ENCODE peak calls at places on chromosomes 12 and 14, in four cellular contexts. T is adipocyte, W is HAP-1, Q is prostate gland. D is an unnamed sample. For H3K4me1 and H3K9me3, the result is how much of the 10 kb centered on the place peaks cover.

GRCh38 chr12:124170756-124171155 is 124.1 kb upstream of the RFLNA start:
- DNase-seq in T (no peak), W (no peak), Q (no peak), D (no peak)

GRCh38 chr12:52052471-52053186 is 1.4 kb downstream of the NR4A1 start:
- DNase-seq in T (no peak), W (no peak), Q (peak), D (no peak)

GRCh38 chr12:45655186-45655585 is 74.3 kb upstream of the ARID2 start:
- DNase-seq in T (no peak), W (no peak), Q (no peak), D (no peak)

GRCh38 chr12:109310247-109311125 is 1.4 kb upstream of the FOXN4 start:
- DNase-seq in T (peak), W (peak), Q (no peak), D (no peak)

GRCh38 chr14:84520711-84521338 is 1009.1 kb upstream of the FLRT2 start:
- DNase-seq in T (peak), W (no peak), Q (no peak), D (no peak)

GRCh38 chr12:39628836-39629235 is 9.2 kb upstream of the ABCD2 start:
- DNase-seq in T (no peak), W (no peak), Q (no peak), D (no peak)

GRCh38 chr12:123987022-123987421 is 14.0 kb downstream of the ZNF664 start:
- DNase-seq in T (no peak), W (no peak), Q (no peak), D (no peak)

GRCh38 chr12:84599539-84599938 is 313.1 kb downstream of the SLC6A15 start:
- DNase-seq in T (peak), W (peak), Q (no peak), D (peak)

GRCh38 chr12:92151916-92152315 is 6.3 kb upstream of the BTG1 start:
- DNase-seq in T (no peak), W (no peak), Q (no peak), D (no peak)

GRCh38 chr14:22276913-22277816 is 311.9 kb downstream of the DAD1 start:
- DNase-seq in T (peak), W (no peak), Q (no peak), D (peak)

DNA sequence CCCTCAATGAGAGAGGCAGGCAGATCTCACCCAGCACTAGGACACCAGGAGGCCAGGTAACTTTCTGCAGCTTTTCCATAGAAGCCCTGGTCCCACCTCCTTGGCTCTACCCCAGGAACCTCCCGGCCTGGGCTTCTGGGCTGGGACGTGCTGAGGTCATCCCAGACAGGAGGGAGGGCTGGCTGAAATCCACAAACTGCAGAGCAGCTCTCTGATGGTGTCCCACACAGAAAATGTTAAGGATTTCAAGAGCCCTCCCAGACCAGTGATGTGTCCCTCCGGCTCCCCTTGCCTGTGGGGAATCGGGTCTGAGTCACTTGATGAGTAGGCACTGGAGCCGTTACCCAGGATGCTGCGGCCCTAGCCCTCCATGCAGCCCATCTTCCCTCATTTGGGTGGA is 124.1 kb downstream of the ESRRB start:
- DNase-seq in T (no peak), W (no peak), Q (no peak), D (no peak)
- H3K4me3 ChIP-seq in T (no peak), W (no peak), Q (no peak), D (no peak)

DNA sequence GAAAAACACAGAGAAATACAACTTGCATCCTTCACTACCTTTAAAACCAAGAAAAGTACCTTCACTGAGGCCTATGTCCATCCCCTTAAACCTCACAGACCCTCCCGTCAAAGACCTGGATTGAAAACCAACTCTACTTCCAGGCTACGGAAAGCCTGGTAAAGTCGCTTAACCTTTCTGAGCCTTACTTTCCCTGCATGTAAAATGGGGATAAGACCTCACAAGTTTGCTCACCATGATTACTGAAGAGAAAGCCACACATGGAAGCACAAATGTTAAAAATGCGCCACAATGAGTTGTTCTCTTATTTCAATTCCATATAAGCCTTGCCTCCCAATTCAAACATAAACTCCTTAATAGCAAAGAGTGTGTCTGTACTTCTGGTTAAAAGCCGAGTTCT is 8.4 kb downstream of the ACTN1 start:
- DNase-seq in T (no peak), W (no peak), Q (no peak), D (no peak)
- H3K4me1 ChIP-seq in T (under half), W (under half), Q (under half), D (under half)

DNA sequence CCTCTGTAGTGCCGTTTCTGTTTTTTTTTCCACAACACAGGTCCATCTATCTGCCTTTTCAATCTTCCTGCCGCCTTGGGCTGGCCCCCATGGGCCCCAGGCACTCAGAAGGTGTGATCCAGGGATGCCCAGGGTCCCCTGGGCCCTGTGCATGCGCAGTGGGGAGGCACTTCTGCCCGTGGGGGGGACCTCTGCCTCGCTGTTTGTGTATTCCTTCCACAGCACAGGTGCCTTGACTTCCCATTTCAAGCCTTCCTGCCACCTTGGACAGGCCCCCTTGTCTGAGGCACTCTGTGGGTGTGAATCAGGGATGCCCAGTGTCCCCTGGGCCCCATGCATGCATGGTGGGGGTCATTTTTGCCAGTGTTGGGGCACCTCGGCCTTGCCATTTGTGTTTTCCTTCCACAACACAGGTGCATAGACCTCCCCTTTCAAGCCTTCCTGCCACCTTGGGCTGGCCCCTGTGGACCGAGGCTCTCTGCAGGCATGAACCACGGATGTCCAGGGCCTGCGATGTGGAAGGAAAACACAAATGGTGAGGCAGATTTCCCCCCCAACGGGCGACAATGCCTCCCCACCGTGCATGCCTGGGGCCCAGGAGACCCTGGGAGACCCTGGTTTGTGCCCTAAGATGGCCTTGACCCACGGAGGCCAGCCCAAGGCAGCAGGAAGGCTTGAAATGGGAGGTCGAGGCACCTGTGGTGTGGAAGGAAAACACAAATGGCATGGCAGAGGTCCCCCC is 366.5 kb downstream of the ALG10 start:
- DNase-seq in T (no peak), W (no peak), Q (no peak), D (no peak)
- H3K9me3 ChIP-seq in T (under half), W (under half), Q (under half), D (under half)

GRCh38 chr12:57368349-57369095 is 62.3 kb downstream of the R3HDM2 start:
- DNase-seq in T (no peak), W (no peak), Q (no peak), D (no peak)
- H3K4me3 ChIP-seq in T (no peak), W (no peak), Q (no peak), D (no peak)

DNA sequence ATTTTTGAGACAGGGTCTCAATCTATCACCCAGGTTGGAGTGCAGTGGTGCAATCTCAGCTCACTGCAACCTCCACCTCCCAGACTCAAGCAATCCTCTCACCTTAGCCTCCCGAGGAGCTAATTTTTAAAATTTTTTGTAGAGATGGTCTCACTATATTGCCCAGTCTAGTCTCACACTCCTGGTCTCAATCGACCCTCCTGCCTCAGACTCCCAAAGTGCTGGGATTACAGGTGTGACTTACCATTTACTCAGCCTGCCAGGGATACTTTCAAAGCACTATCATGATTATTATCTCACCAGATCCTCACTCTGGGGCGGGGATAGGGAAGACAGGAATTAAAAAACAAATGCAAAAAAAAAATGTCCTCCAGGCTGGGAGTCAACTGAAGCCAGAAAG is 74.1 kb downstream of the IRF2BPL start:
- DNase-seq in T (no peak), W (no peak), Q (no peak), D (no peak)
- H3K4me1 ChIP-seq in T (half or more), W (under half), Q (under half), D (half or more)

DNA sequence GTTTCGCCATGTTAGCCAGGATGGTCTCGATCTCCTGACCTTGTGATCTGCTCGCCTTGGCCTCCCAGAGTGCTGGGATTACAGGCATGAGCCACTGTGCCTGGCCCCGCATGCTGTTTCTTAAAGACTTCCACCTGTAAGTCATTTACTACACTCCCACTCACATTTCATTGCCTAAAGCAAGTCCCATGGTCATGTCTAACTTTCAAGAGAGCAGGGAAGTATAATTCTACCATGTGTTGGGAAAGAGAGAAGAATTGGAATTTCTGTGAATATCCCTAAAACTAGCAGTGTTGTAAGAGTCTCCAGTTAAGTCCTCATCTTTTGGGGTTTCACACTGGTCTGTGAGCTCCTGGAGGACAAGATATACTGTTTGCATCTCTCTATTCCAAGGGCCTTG is 139.7 kb downstream of the EMP1 start:
- DNase-seq in T (no peak), W (no peak), Q (no peak), D (no peak)
- H3K9me3 ChIP-seq in T (under half), W (under half), Q (under half), D (under half)

DNA sequence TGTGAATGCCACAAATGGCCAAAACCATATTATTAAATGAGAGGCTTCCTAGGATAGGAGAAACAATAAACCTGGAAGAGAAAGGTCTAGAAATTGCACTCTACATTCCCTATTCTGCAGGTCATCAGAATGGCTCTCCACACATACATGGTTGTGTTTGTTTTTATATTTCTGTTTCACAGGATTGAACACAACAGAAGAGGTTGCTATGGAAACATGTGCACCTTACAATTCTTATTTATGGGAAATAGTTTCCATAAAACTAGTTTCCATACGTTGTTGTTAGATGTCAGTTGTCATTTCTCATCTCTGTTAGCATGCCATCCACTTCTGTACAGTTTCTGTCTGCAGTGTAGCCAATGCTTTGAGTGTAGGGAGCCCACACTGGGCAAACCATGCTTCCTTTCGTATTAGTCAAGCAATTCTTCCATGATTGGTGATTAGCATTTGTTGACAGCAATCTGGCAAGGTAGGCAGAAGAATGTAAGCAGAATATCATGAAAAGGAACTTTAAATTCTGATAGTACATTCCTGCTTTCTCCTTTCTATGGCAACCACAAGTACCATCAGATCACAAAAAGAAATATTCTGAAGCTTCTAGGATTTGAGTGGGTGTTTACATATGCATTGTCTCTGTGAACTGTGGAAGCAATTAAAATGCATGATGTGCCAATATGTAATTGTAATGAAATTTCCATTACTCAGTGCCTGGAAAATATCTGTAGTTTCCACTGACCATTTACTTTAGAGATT is 141.7 kb upstream of the AVPR1A start:
- DNase-seq in T (peak), W (no peak), Q (no peak), D (no peak)
- H3K4me3 ChIP-seq in T (no peak), W (no peak), Q (no peak), D (no peak)

GRCh38 chr14:61470261-61470953 is 149.0 kb downstream of the PRKCH start:
- DNase-seq in T (peak), W (peak), Q (no peak), D (peak)
- H3K4me1 ChIP-seq in T (half or more), W (under half), Q (under half), D (under half)

GRCh38 chr14:20195911-20196310 is 5.2 kb downstream of the OR11G2 start:
- DNase-seq in T (peak), W (no peak), Q (no peak), D (no peak)

GRCh38 chr14:20191396-20191795 is 700 bp downstream of the OR11G2 start:
- DNase-seq in T (no peak), W (no peak), Q (no peak), D (no peak)

GRCh38 chr14:20194101-20194500 is 3.4 kb downstream of the OR11G2 start:
- DNase-seq in T (no peak), W (no peak), Q (no peak), D (no peak)

DNA sequence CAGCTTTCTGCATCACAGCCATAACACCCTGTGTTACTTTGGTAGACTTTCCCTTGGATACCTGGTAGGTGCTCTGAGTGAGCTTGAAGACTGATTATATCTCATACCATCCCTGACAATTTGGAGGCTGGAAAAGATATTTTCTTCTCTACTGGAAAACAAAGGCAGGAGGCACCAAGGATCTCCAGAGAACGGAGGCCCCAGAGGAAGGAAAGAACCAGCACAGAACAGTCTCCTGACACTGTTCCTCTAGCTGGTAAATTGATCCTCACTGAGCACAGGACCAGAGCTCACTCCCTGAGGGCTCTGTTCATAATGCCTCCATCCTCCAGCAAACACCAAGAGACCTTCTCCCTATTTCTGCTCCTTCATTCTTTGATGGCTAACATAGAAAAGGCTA is at the start of gene OR11G2:
- DNase-seq in T (no peak), W (no peak), Q (no peak), D (no peak)
- H3K9me3 ChIP-seq in T (under half), W (under half), Q (under half), D (under half)

GRCh38 chr14:95488376-95489162 is 27.9 kb downstream of the SYNE3 start:
- DNase-seq in T (no peak), W (no peak), Q (no peak), D (no peak)

GRCh38 chr14:95487669-95488084 is 28.8 kb downstream of the SYNE3 start:
- DNase-seq in T (no peak), W (no peak), Q (no peak), D (no peak)

GRCh38 chr14:95489163-95489887 is 27.1 kb downstream of the SYNE3 start:
- DNase-seq in T (peak), W (no peak), Q (no peak), D (no peak)

GRCh38 chr14:95485222-95485819 is 31.1 kb downstream of the SYNE3 start:
- DNase-seq in T (no peak), W (no peak), Q (no peak), D (no peak)

GRCh38 chr14:95486875-95487668 is 29.4 kb downstream of the SYNE3 start:
- DNase-seq in T (no peak), W (no peak), Q (no peak), D (no peak)
- H3K4me3 ChIP-seq in T (no peak), W (no peak), Q (no peak), D (no peak)

D was measured in A673.